ENCODE peak calls at places on chromosomes 12 and 14, in seven cellular contexts. Y, U, H, Z, I, S and M are unnamed samples.

GRCh38 chr12:3342051-3342450 is 149.0 kb upstream of the PRMT8 start:
- DNase-seq in S (no peak), I (no peak), Y (peak; percentile 20), H (no peak), Z (peak; percentile 39), U (peak; percentile 43), M (no peak)

GRCh38 chr12:2334291-2335088 is 281.7 kb downstream of the CACNA1C start:
- DNase-seq in S (no peak), H (no peak), Y (no peak), U (no peak), Z (no peak), I (no peak), M (no peak)

GRCh38 chr14:70358631-70359030 is 852 bp downstream of the COX16 start:
- DNase-seq in Y (no peak), I (no peak), U (peak; percentile 29), Z (no peak), S (peak; percentile 28), H (no peak), M (no peak)

GRCh38 chr14:106691601-106692291 is 1165.4 kb downstream of the TMEM121 start:
- DNase-seq in Y (no peak), Z (peak; percentile 55), S (no peak), I (no peak), H (peak; percentile 16), U (no peak), M (no peak)

GRCh38 chr14:32414808-32415255 is 85.7 kb downstream of the AKAP6 start:
- DNase-seq in U (peak; percentile 35), H (no peak), S (no peak), Z (no peak), Y (no peak), I (no peak), M (no peak)

GRCh38 chr14:22494486-22495135 is 94.4 kb downstream of the DAD1 start:
- DNase-seq in U (no peak), H (no peak), S (no peak), I (no peak), Y (no peak), Z (no peak), M (no peak)

GRCh38 chr12:110733089-110733715 is 9.5 kb downstream of the PPP1CC start:
- DNase-seq in I (no peak), H (no peak), S (no peak), Z (no peak), Y (peak; percentile 64), U (peak; percentile 82), M (no peak)

GRCh38 chr14:52399886-52400599 is 85.9 kb downstream of the PTGER2 start:
- DNase-seq in U (no peak), Y (no peak), I (no peak), H (no peak), S (no peak), Z (no peak), M (no peak)

GRCh38 chr12:29921307-29921706 is 137.6 kb upstream of the TMTC1 start:
- DNase-seq in S (no peak), I (no peak), Y (no peak), U (peak; percentile 19), H (no peak), Z (no peak), M (no peak)

GRCh38 chr14:104087981-104088850 is 2.7 kb downstream of the ASPG start:
- DNase-seq in Z (peak; percentile 97), U (no peak), H (peak; percentile 10), I (no peak), S (no peak), Y (no peak), M (peak; percentile 16)

GRCh38 chr14:91402278-91403068 is 15.1 kb downstream of the CCDC88C start:
- DNase-seq in Y (no peak), S (no peak), H (no peak), Z (no peak), I (no peak), U (peak; percentile 63), M (no peak)

GRCh38 chr12:110917467-110917866 is 2.9 kb downstream of the MYL2 start:
- DNase-seq in U (peak; percentile 85), Z (no peak), Y (peak; percentile 15), H (no peak), I (no peak), S (peak; percentile 82), M (no peak)

GRCh38 chr12:113853491-113853890 is 112.6 kb downstream of the RBM19 start:
- DNase-seq in S (no peak), H (no peak), Z (no peak), I (no peak), U (no peak), Y (no peak), M (no peak)

GRCh38 chr12:11014234-11014633 is 8.2 kb downstream of the TAS2R19 start:
- DNase-seq in H (no peak), S (no peak), Z (no peak), Y (peak; percentile 30), U (no peak), I (no peak), M (no peak)

GRCh38 chr12:4806439-4807115 is 86.4 kb downstream of the GALNT8 start:
- DNase-seq in I (no peak), U (no peak), S (no peak), Z (no peak), H (no peak), Y (no peak), M (no peak)

GRCh38 chr12:2013527-2014223 is 9.4 kb upstream of the DCP1B start:
- DNase-seq in Z (no peak), U (peak; percentile 62), S (no peak), I (no peak), Y (no peak), H (peak; percentile 79), M (no peak)

GRCh38 chr12:91663331-91663998 is 480.8 kb upstream of the DCN start:
- DNase-seq in Z (no peak), Y (no peak), S (no peak), H (no peak), U (no peak), I (no peak), M (no peak)

GRCh38 chr12:124599074-124599999 is 31.9 kb upstream of the NCOR2 start:
- DNase-seq in Z (no peak), S (no peak), Y (peak; percentile 73), U (peak; percentile 55), I (no peak), H (no peak), M (no peak)

GRCh38 chr12:70598467-70599194 is 38.6 kb downstream of the PTPRB start:
- DNase-seq in S (no peak), U (peak; percentile 54), Z (no peak), H (no peak), I (no peak), Y (no peak), M (no peak)

GRCh38 chr12:120358412-120359158 is 10.4 kb downstream of the MSI1 start:
- DNase-seq in U (no peak), I (no peak), Y (no peak), S (no peak), Z (peak; percentile 40), H (no peak), M (peak; percentile 59)

GRCh38 chr12:105077435-105077834 is 6.8 kb downstream of the ALDH1L2 start:
- DNase-seq in U (peak; percentile 55), I (no peak), Z (no peak), H (no peak), Y (no peak), S (no peak), M (peak; percentile 28)

GRCh38 chr14:39431416-39432178 is 636 bp downstream of the FBXO33 start:
- DNase-seq in U (peak; percentile 38), I (peak; percentile 76), Z (peak; percentile 74), Y (peak; percentile 37), S (peak; percentile 16), H (peak; percentile 46), M (peak; percentile 29)

GRCh38 chr14:52730708-52731111 is 744 bp downstream of the STYX start:
- DNase-seq in I (no peak), H (no peak), U (peak; percentile 24), Y (peak; percentile 11), Z (no peak), S (no peak), M (no peak)

GRCh38 chr12:93967454-93967853 is 180.9 kb upstream of the PLXNC1 start:
- DNase-seq in Z (no peak), H (no peak), U (no peak), Y (no peak), S (no peak), I (no peak), M (no peak)

GRCh38 chr12:87982208-87982607 is 47.0 kb downstream of the C12orf50 start:
- DNase-seq in I (no peak), Z (no peak), Y (no peak), U (no peak), H (no peak), S (no peak), M (no peak)

GRCh38 chr12:89542912-89543592 is 17.2 kb upstream of the POC1B start:
- DNase-seq in H (peak; percentile 71), Y (peak; percentile 65), U (peak; percentile 91), Z (no peak), I (peak; percentile 75), S (peak; percentile 68), M (peak; percentile 69)

DNA sequence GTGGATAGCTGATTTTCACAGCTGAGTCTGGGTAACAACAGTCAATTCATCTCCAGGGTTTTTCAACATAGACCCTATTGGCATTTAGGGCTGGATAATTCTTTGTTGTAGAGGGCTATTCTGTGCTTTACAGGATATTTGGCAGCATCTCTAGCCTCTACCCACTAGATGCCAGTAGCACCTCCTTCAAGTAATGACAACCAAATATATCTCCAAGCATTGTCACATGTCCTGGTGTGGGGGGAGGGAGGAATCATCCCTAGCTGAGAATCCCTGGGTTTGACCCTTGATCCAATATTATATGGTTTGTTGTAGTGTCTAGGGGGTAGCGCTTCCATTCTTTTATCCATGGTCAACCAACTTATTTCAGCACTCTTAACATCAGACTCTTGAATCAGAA is 157.2 kb downstream of the ANO4 start:
- DNase-seq in I (no peak), Z (no peak), H (no peak), S (no peak), U (peak; percentile 22), Y (no peak), M (no peak)
- TF ChIP-seq CTCF in I (no peak), Z (no peak), H (no peak), S (no peak), U (no peak), Y (no peak), M (no peak)

GRCh38 chr14:74804219-74804825 is 41.2 kb downstream of the YLPM1 start:
- DNase-seq in S (peak; percentile 10), Z (no peak), H (peak; percentile 36), Y (peak; percentile 57), U (peak; percentile 81), I (no peak), M (no peak)
- TF ChIP-seq CTCF in S (peak; percentile 44), Z (peak; percentile 60), H (peak; percentile 68), Y (peak; percentile 84), U (peak; percentile 77), I (no peak), M (peak; percentile 41)

GRCh38 chr14:81684696-81685095 is 151.0 kb upstream of the SEL1L start:
- DNase-seq in Z (no peak), H (no peak), U (no peak), S (no peak), I (no peak), Y (no peak), M (no peak)
- TF ChIP-seq CTCF in Z (no peak), H (no peak), U (no peak), S (no peak), I (no peak), Y (no peak), M (no peak)

DNA sequence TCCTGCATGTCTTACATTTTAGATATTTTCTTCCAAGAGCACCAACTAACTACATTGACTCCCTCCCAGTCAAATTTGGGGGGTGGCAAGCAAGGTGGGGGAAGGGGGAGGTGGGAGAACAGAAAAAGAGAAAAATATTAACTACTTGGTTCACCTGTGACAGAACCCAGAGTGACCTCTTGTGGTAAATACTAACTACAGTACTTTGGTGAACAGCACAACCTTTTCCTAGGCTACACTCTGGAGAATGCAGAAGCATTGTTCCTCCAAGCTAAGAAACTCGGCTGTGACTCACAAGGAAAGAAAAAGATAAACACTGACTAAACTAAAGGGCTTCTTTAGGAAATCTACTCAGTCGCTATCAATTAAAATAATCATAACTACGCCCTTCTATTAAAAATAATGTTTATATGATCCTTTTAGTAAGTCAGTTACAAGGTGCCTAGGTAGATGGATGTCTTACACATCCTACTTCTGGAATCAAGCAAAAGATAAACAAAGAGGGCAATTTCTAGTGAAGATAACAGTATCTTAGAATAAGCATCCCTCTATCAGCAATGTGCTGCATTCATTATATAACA is 5.4 kb downstream of the KCNH5 start:
- DNase-seq in Z (no peak), H (no peak), U (peak; percentile 63), I (no peak), S (no peak), Y (peak; percentile 50), M (no peak)
- TF ChIP-seq CTCF in Z (peak; percentile 34), H (no peak), U (peak; percentile 31), I (no peak), S (peak; percentile 72), Y (peak; percentile 58), M (no peak)